ENCODE peak calls at places on chromosomes 7 and 10, in seven cellular contexts. M is kidney epithelial cell, V is heart right ventricle, T is tibial artery, O is SK-N-SH, S is A549, E is pancreas. W is an unnamed sample.

GRCh38 chr7:80082214-80082613 is 52.4 kb upstream of the GNAI1 start:
- DNase-seq in M (no peak), V (no peak), T (no peak), O (no peak), S (no peak), E (no peak), W (no peak)

GRCh38 chr7:142391191-142391992 is 133.5 kb upstream of the PRSS58 start:
- DNase-seq in M (no peak), V (no peak), T (no peak), O (no peak), S (no peak), E (no peak), W (no peak)

GRCh38 chr7:3042861-3043489 is 692 bp downstream of the CARD11 start:
- DNase-seq in M (no peak), V (no peak), T (no peak), O (no peak), S (no peak), E (peak), W (no peak)

GRCh38 chr7:28847681-28848080 is 110.4 kb downstream of the TRIL start:
- DNase-seq in M (no peak), V (peak), T (no peak), O (no peak), S (no peak), E (no peak), W (no peak)

GRCh38 chr10:6279540-6280267 is 77.0 kb downstream of the PFKFB3 start:
- DNase-seq in M (peak), V (no peak), T (no peak), O (no peak), S (peak), E (no peak), W (peak)

GRCh38 chr7:35593896-35594295 is 101.0 kb downstream of the HERPUD2 start:
- DNase-seq in M (no peak), V (no peak), T (no peak), O (peak), S (peak), E (no peak), W (no peak)

GRCh38 chr7:77308792-77309191 is 107.4 kb downstream of the GSAP start:
- DNase-seq in M (no peak), V (no peak), T (no peak), O (no peak), S (no peak), E (no peak), W (no peak)

GRCh38 chr10:20871970-20872369 is 25.1 kb downstream of the NEBL start:
- DNase-seq in M (no peak), V (no peak), T (no peak), O (no peak), S (no peak), E (no peak), W (no peak)

GRCh38 chr7:88279323-88279722 is 27.4 kb downstream of the STEAP4 start:
- DNase-seq in M (no peak), V (no peak), T (no peak), O (no peak), S (no peak), E (no peak), W (no peak)

GRCh38 chr7:44158060-44158872 is 17.1 kb upstream of the MYL7 start:
- DNase-seq in M (no peak), V (no peak), T (peak), O (peak), S (no peak), E (no peak), W (no peak)

GRCh38 chr7:44158873-44159631 is 17.9 kb upstream of the MYL7 start:
- DNase-seq in M (no peak), V (no peak), T (peak), O (no peak), S (no peak), E (no peak), W (no peak)

GRCh38 chr7:44155191-44156185 is 14.4 kb upstream of the MYL7 start:
- DNase-seq in M (no peak), V (no peak), T (peak), O (no peak), S (no peak), E (no peak), W (no peak)

GRCh38 chr7:44156453-44157010 is 15.4 kb upstream of the MYL7 start:
- DNase-seq in M (no peak), V (no peak), T (peak), O (no peak), S (no peak), E (no peak), W (no peak)

GRCh38 chr7:44157116-44158059 is 16.3 kb upstream of the MYL7 start:
- DNase-seq in M (no peak), V (no peak), T (peak), O (peak), S (no peak), E (no peak), W (no peak)
- TF ChIP-seq CTCF in M (no peak), V (no peak), T (no peak), O (no peak), S (no peak), E (no peak), W (no peak)

DNA sequence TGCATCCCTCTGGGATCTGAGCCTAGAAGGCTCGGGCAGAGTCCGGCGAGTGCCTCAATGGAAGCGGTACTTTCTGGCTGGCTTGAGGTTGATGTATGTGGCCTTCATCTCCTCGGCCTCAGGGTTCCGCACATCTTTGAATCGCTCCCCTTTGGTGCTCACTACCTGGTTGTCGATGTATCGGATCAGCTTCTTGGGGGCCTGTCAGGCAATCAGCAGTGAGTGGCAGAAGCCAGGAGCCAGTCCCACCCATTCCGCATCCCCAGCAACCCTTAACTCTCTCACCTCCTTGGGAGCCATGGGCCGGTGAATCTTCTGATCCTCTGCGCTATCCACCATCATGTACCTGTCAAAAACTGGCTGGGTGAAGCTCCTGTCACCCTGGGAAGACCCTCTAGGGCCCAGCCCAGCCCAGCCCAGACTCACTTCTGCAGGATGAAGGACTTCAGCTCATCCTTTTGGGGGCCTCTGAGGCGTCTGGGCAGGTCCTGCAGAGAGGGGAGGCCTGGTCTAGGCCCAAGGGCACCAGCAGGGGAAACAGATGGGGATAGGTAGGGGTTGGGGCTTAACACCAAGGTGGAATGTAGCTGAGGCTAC is 2.8 kb downstream of the FBXL15 start:
- DNase-seq in M (no peak), V (no peak), T (no peak), O (no peak), S (no peak), E (no peak), W (no peak)
- H3K4me3 ChIP-seq in M (no peak), V (no peak), T (peak), O (no peak), S (no peak), E (peak), W (no peak)

GRCh38 chr7:601573-602340 is 82.1 kb upstream of the PDGFA start:
- DNase-seq in M (no peak), V (peak), T (peak), O (no peak), S (no peak), E (peak), W (no peak)
- TF ChIP-seq CTCF in M (no peak), V (no peak), T (no peak), O (no peak), S (no peak), E (no peak), W (no peak)

GRCh38 chr10:370222-370825 is 235.1 kb downstream of the ZMYND11 start:
- DNase-seq in M (no peak), V (no peak), T (no peak), O (peak), S (no peak), E (no peak), W (no peak)
- H3K4me3 ChIP-seq in M (no peak), V (no peak), T (peak), O (no peak), S (no peak), E (no peak), W (no peak)

DNA sequence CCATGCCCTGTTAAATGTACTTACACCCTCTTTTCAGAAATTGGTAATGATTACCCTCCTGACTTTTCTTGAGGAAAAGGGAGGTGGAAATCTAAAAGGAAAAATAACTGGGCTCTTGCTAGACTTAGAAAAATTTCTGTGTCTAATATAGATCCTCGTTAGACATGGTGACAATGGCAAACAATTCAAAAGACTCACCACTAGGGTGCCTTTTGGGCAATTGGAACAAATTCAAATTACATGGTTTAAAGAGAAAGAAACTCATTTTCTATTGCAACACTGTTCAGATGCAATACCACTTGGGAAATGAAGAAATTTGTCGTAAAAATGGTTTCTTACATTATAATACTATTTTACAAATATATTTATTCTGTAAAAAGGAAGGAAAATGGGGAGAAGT is 950.1 kb downstream of the GRM8 start:
- DNase-seq in M (no peak), V (no peak), T (no peak), O (no peak), S (peak), E (no peak), W (no peak)
- TF ChIP-seq CTCF in M (no peak), V (no peak), T (no peak), O (peak), S (no peak), E (no peak), W (no peak)